ENCODE peak calls at places on chromosomes 3 and 15, in four cellular contexts. One of them, this sample, is unnamed.

GRCh38 chr3:37559461-37559860 is 302.2 kb upstream of the CTDSPL start:
- DNase-seq in CD8-positive, alpha-beta memory T cell: no peak
- DNase-seq in A549: no peak
- DNase-seq in body of pancreas: no peak
- DNase-seq in this sample: no peak

GRCh38 chr3:193040836-193041672 is 123.4 kb upstream of the MB21D2 start:
- DNase-seq in CD8-positive, alpha-beta memory T cell: no peak
- DNase-seq in A549: peak; percentile 55
- DNase-seq in body of pancreas: no peak
- DNase-seq in this sample: no peak

GRCh38 chr3:156816091-156816793 is 9.9 kb upstream of the LEKR1 start:
- DNase-seq in CD8-positive, alpha-beta memory T cell: peak; percentile 31
- DNase-seq in A549: peak; percentile 50
- DNase-seq in body of pancreas: peak; percentile 47
- DNase-seq in this sample: peak; percentile 46

GRCh38 chr3:30934208-30934550 is 39.7 kb upstream of the GADL1 start:
- DNase-seq in CD8-positive, alpha-beta memory T cell: no peak
- DNase-seq in A549: peak; percentile 55
- DNase-seq in body of pancreas: no peak
- DNase-seq in this sample: no peak

GRCh38 chr3:169562988-169563774 is 100.3 kb downstream of the MECOM start:
- DNase-seq in CD8-positive, alpha-beta memory T cell: no peak
- DNase-seq in A549: peak; percentile 6
- DNase-seq in body of pancreas: no peak
- DNase-seq in this sample: no peak

GRCh38 chr3:127336086-127336485 is 48.2 kb upstream of the PRR20G start:
- DNase-seq in CD8-positive, alpha-beta memory T cell: no peak
- DNase-seq in A549: no peak
- DNase-seq in body of pancreas: no peak
- DNase-seq in this sample: no peak

GRCh38 chr15:73972984-73973682 is 19.0 kb downstream of the STOML1 start:
- DNase-seq in CD8-positive, alpha-beta memory T cell: peak; percentile 65
- DNase-seq in A549: peak; percentile 70
- DNase-seq in body of pancreas: peak; percentile 86
- DNase-seq in this sample: peak; percentile 85

GRCh38 chr3:38579146-38579545 is 70.3 kb downstream of the SCN5A start:
- DNase-seq in CD8-positive, alpha-beta memory T cell: no peak
- DNase-seq in A549: no peak
- DNase-seq in body of pancreas: peak; percentile 55
- DNase-seq in this sample: no peak

GRCh38 chr15:59522988-59523461 is 85.0 kb downstream of the FAM81A start:
- DNase-seq in CD8-positive, alpha-beta memory T cell: peak; percentile 61
- DNase-seq in A549: no peak
- DNase-seq in body of pancreas: no peak
- DNase-seq in this sample: no peak

GRCh38 chr3:45937206-45938042 is 5.8 kb upstream of the CXCR6 start:
- DNase-seq in CD8-positive, alpha-beta memory T cell: no peak
- DNase-seq in A549: no peak
- DNase-seq in body of pancreas: no peak
- DNase-seq in this sample: no peak

GRCh38 chr15:44812029-44812517 is 75.7 kb downstream of the TRIM69 start:
- DNase-seq in CD8-positive, alpha-beta memory T cell: no peak
- DNase-seq in A549: no peak
- DNase-seq in body of pancreas: peak; percentile 68
- DNase-seq in this sample: no peak

GRCh38 chr3:148881286-148881685 is 16.2 kb downstream of the CPA3 start:
- DNase-seq in CD8-positive, alpha-beta memory T cell: no peak
- DNase-seq in A549: no peak
- DNase-seq in body of pancreas: no peak
- DNase-seq in this sample: no peak

GRCh38 chr15:77347197-77347596 is 72.7 kb downstream of the PEAK1 start:
- DNase-seq in CD8-positive, alpha-beta memory T cell: no peak
- DNase-seq in A549: no peak
- DNase-seq in body of pancreas: no peak
- DNase-seq in this sample: no peak

GRCh38 chr3:67357610-67358458 is 296.6 kb downstream of the SUCLG2 start:
- DNase-seq in CD8-positive, alpha-beta memory T cell: no peak
- DNase-seq in A549: peak; percentile 54
- DNase-seq in body of pancreas: no peak
- DNase-seq in this sample: no peak

GRCh38 chr15:92506506-92506905 is 112.8 kb downstream of the ST8SIA2 start:
- DNase-seq in CD8-positive, alpha-beta memory T cell: no peak
- DNase-seq in A549: no peak
- DNase-seq in body of pancreas: no peak
- DNase-seq in this sample: no peak

GRCh38 chr3:194906229-194906629 is 220.5 kb downstream of the FAM43A start:
- DNase-seq in CD8-positive, alpha-beta memory T cell: no peak
- DNase-seq in A549: no peak
- DNase-seq in body of pancreas: no peak
- DNase-seq in this sample: no peak

GRCh38 chr3:25665646-25666136 is 984 bp upstream of the TOP2B start:
- DNase-seq in CD8-positive, alpha-beta memory T cell: no peak
- DNase-seq in A549: no peak
- DNase-seq in body of pancreas: no peak
- DNase-seq in this sample: no peak

GRCh38 chr3:31035681-31036080 is 141.2 kb upstream of the GADL1 start:
- DNase-seq in CD8-positive, alpha-beta memory T cell: no peak
- DNase-seq in A549: no peak
- DNase-seq in body of pancreas: no peak
- DNase-seq in this sample: no peak

GRCh38 chr3:189334064-189334920 is 162.5 kb downstream of the TPRG1 start:
- DNase-seq in CD8-positive, alpha-beta memory T cell: peak; percentile 3
- DNase-seq in A549: peak; percentile 78
- DNase-seq in body of pancreas: no peak
- DNase-seq in this sample: no peak

GRCh38 chr3:110577856-110578255 is 493.8 kb upstream of the NECTIN3 start:
- DNase-seq in CD8-positive, alpha-beta memory T cell: no peak
- DNase-seq in A549: no peak
- DNase-seq in body of pancreas: no peak
- DNase-seq in this sample: no peak

GRCh38 chr3:85584779-85585356 is 626.1 kb downstream of the CADM2 start:
- DNase-seq in CD8-positive, alpha-beta memory T cell: no peak
- DNase-seq in A549: no peak
- DNase-seq in body of pancreas: no peak
- DNase-seq in this sample: no peak

GRCh38 chr3:111582114-111582461 is 13.1 kb downstream of the ZBED2 start:
- DNase-seq in CD8-positive, alpha-beta memory T cell: no peak
- DNase-seq in A549: peak; percentile 82
- DNase-seq in body of pancreas: no peak
- DNase-seq in this sample: no peak

GRCh38 chr15:34126522-34126921 is 24.6 kb downstream of the PGBD4 start:
- DNase-seq in CD8-positive, alpha-beta memory T cell: no peak
- DNase-seq in A549: no peak
- DNase-seq in body of pancreas: no peak
- DNase-seq in this sample: no peak

GRCh38 chr3:69058180-69058946 is 6.2 kb upstream of the TMF1 start:
- DNase-seq in CD8-positive, alpha-beta memory T cell: peak; percentile 23
- DNase-seq in A549: no peak
- DNase-seq in body of pancreas: no peak
- DNase-seq in this sample: no peak

GRCh38 chr3:33579843-33580242 is 138.2 kb downstream of the CLASP2 start:
- DNase-seq in CD8-positive, alpha-beta memory T cell: no peak
- DNase-seq in A549: no peak
- DNase-seq in body of pancreas: no peak
- DNase-seq in this sample: no peak

GRCh38 chr15:59437473-59437776 is 561 bp upstream of the FAM81A start:
- DNase-seq in CD8-positive, alpha-beta memory T cell: no peak
- DNase-seq in A549: no peak
- DNase-seq in body of pancreas: no peak
- DNase-seq in this sample: no peak

GRCh38 chr3:116886202-116886893 is 176.8 kb downstream of the TUSC7 start:
- DNase-seq in CD8-positive, alpha-beta memory T cell: no peak
- DNase-seq in A549: no peak
- DNase-seq in body of pancreas: no peak
- DNase-seq in this sample: no peak

GRCh38 chr3:178444416-178444815 is 91.8 kb upstream of the KCNMB2 start:
- DNase-seq in CD8-positive, alpha-beta memory T cell: no peak
- DNase-seq in A549: no peak
- DNase-seq in body of pancreas: no peak
- DNase-seq in this sample: no peak

GRCh38 chr3:105686324-105686897 is 182.4 kb downstream of the CBLB start:
- DNase-seq in CD8-positive, alpha-beta memory T cell: peak; percentile 41
- DNase-seq in A549: peak; percentile 16
- DNase-seq in body of pancreas: no peak
- DNase-seq in this sample: no peak

GRCh38 chr15:70628542-70628941 is 134.8 kb downstream of the UACA start:
- DNase-seq in CD8-positive, alpha-beta memory T cell: no peak
- DNase-seq in A549: no peak
- DNase-seq in body of pancreas: no peak
- DNase-seq in this sample: no peak

GRCh38 chr3:21294768-21295167 is 456.2 kb downstream of the ZNF385D start:
- DNase-seq in CD8-positive, alpha-beta memory T cell: no peak
- DNase-seq in A549: no peak
- DNase-seq in body of pancreas: no peak
- DNase-seq in this sample: no peak

GRCh38 chr15:75454471-75455418 is 3.3 kb upstream of the SIN3A start:
- DNase-seq in CD8-positive, alpha-beta memory T cell: peak; percentile 85
- DNase-seq in A549: no peak
- DNase-seq in body of pancreas: peak; percentile 68
- DNase-seq in this sample: peak; percentile 33

GRCh38 chr15:82549199-82549665 is 9.0 kb upstream of the RPS17 start:
- DNase-seq in CD8-positive, alpha-beta memory T cell: no peak
- DNase-seq in A549: no peak
- DNase-seq in body of pancreas: no peak
- DNase-seq in this sample: no peak

GRCh38 chr15:31342781-31343626 is 16.4 kb downstream of the KLF13 start:
- DNase-seq in CD8-positive, alpha-beta memory T cell: no peak
- DNase-seq in A549: no peak
- DNase-seq in body of pancreas: no peak
- DNase-seq in this sample: no peak

GRCh38 chr3:146781606-146782005 is 176.5 kb upstream of the PLSCR5 start:
- DNase-seq in CD8-positive, alpha-beta memory T cell: no peak
- DNase-seq in A549: no peak
- DNase-seq in body of pancreas: no peak
- DNase-seq in this sample: no peak

GRCh38 chr3:177733936-177734335 is 536.7 kb upstream of the TBL1XR1 start:
- DNase-seq in CD8-positive, alpha-beta memory T cell: no peak
- DNase-seq in A549: no peak
- DNase-seq in body of pancreas: no peak
- DNase-seq in this sample: no peak

DNA sequence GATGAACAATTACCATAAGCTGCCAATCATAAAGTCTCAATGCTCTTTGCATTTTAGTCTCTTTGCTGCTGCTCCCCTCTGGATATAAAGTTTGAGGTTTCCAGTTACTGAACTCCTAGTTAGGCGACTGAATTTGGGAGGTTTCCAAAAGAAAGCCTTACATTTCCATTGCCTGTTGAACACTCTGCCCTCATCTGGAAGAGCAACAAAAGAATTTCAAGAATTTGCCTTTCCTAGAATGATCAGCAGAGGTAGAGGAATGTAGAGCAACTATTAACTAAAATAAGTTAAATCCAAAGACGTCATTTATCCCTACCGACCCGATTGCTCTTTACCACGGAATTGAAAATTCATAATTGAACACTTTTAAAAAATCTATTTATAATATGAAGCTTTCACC is 53.4 kb upstream of the PRICKLE2 start:
- DNase-seq in CD8-positive, alpha-beta memory T cell: no peak
- DNase-seq in A549: no peak
- DNase-seq in body of pancreas: no peak
- DNase-seq in this sample: no peak
- H3K4me1 ChIP-seq in CD8-positive, alpha-beta memory T cell: no peaks in the 10 kb centered on the region
- H3K4me1 ChIP-seq in A549: peaks cover 9% of the 10 kb centered on the region
- H3K4me1 ChIP-seq in body of pancreas: no peaks in the 10 kb centered on the region
- H3K4me1 ChIP-seq in this sample: no peaks in the 10 kb centered on the region

GRCh38 chr3:188262488-188262887 is 108.5 kb downstream of the LPP start:
- DNase-seq in CD8-positive, alpha-beta memory T cell: no peak
- DNase-seq in A549: no peak
- DNase-seq in body of pancreas: no peak
- DNase-seq in this sample: no peak
- H3K4me1 ChIP-seq in CD8-positive, alpha-beta memory T cell: no peaks in the 10 kb centered on the region
- H3K4me1 ChIP-seq in A549: peaks cover 90% of the 10 kb centered on the region
- H3K4me1 ChIP-seq in body of pancreas: peaks cover 63% of the 10 kb centered on the region
- H3K4me1 ChIP-seq in this sample: peaks cover 16% of the 10 kb centered on the region

DNA sequence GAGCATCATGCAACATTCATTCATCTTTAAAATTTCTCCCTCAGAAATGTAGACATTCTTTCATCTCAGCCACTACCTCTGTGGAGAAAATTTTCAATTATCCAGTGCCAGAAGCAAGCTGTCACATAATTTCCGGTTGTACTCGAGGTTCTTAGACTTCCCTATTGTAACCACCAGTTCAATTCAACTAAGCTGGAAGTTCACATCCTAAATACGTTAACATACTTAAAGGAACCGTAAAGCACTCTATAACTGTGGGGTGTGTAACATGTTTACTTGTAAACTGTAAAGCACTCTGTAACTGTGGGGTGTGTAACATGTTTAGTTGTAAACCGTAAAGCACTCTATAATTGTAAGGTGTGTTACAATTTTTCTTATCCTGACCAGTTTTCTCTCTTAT is 150.3 kb downstream of the PLCL2 start:
- DNase-seq in CD8-positive, alpha-beta memory T cell: no peak
- DNase-seq in A549: no peak
- DNase-seq in body of pancreas: no peak
- DNase-seq in this sample: no peak
- H3K4me1 ChIP-seq in CD8-positive, alpha-beta memory T cell: peaks cover 19% of the 10 kb centered on the region
- H3K4me1 ChIP-seq in A549: peaks cover 14% of the 10 kb centered on the region
- H3K4me1 ChIP-seq in body of pancreas: peaks cover 6% of the 10 kb centered on the region
- H3K4me1 ChIP-seq in this sample: peaks cover 4% of the 10 kb centered on the region

DNA sequence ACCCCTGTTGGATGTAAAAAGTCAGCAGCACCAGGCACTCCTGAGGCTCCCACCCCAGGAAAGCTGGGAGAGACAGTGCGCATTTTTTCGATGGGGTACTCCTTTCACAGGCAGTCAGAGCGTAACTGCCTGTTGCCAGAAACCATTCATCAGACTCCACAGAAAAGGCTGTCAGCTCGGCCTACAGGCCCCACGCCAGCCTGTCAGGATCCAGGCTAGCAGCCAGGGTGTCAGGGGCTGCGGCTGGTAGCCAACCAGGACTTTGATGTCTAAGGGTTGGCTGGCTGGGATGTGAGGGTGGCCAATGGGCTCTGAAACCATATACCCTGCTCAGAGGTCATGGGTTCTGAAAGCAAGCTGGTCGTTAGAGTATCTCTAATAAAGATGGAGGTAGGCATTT is 164.5 kb downstream of the WNT5A start:
- DNase-seq in CD8-positive, alpha-beta memory T cell: no peak
- DNase-seq in A549: no peak
- DNase-seq in body of pancreas: no peak
- DNase-seq in this sample: no peak
- H3K4me1 ChIP-seq in CD8-positive, alpha-beta memory T cell: no peaks in the 10 kb centered on the region
- H3K4me1 ChIP-seq in A549: no peaks in the 10 kb centered on the region
- H3K4me1 ChIP-seq in body of pancreas: no peaks in the 10 kb centered on the region
- H3K4me1 ChIP-seq in this sample: no peaks in the 10 kb centered on the region

This sample was measured in ovary.